ENCODE peak calls at places on chromosome 11, in six cellular contexts. M, E, V, G, Y and D are unnamed samples.

GRCh38 chr11:134516529-134516928 is 104.5 kb upstream of the B3GAT1 start:
- DNase-seq in M (no peak), V (peak; percentile 35), E (no peak), Y (no peak), G (no peak), D (no peak)

GRCh38 chr11:129247129-129247528 is 55.0 kb upstream of the ARHGAP32 start:
- DNase-seq in M (peak; percentile 8), E (no peak), G (no peak), Y (no peak), V (no peak), D (peak; percentile 32)

GRCh38 chr11:45677811-45678515 is 12.5 kb upstream of the CHST1 start:
- DNase-seq in M (no peak), G (no peak), V (no peak), Y (no peak), E (no peak), D (no peak)

GRCh38 chr11:45843158-45843924 is 3.9 kb upstream of the CRY2 start:
- DNase-seq in Y (peak; percentile 93), G (peak; percentile 91), M (peak; percentile 88), V (peak; percentile 91), E (peak; percentile 92), D (peak; percentile 80)

GRCh38 chr11:123430736-123431356 is 777 bp downstream of the GRAMD1B start:
- DNase-seq in G (peak; percentile 76), M (peak; percentile 49), E (no peak), V (peak; percentile 64), Y (no peak), D (peak; percentile 60)

GRCh38 chr11:36258730-36259360 is 30.4 kb downstream of the COMMD9 start:
- DNase-seq in Y (peak; percentile 29), E (peak; percentile 64), G (peak; percentile 73), V (peak; percentile 74), M (peak; percentile 60), D (peak; percentile 69)

GRCh38 chr11:95937358-95937757 is 13.5 kb upstream of the MTMR2 start:
- DNase-seq in E (no peak), V (no peak), G (no peak), Y (peak; percentile 29), M (no peak), D (no peak)

GRCh38 chr11:65169164-65169641 is 830 bp upstream of the SPDYC start:
- DNase-seq in E (peak; percentile 85), V (no peak), Y (no peak), M (no peak), G (no peak), D (peak; percentile 88)

GRCh38 chr11:7527029-7527428 is 13.2 kb downstream of the PPFIBP2 start:
- DNase-seq in G (no peak), E (no peak), Y (no peak), V (no peak), M (no peak), D (no peak)

GRCh38 chr11:59728913-59729312 is 15.3 kb upstream of the OR10V1 start:
- DNase-seq in V (no peak), Y (no peak), M (no peak), E (no peak), G (no peak), D (no peak)

GRCh38 chr11:14288189-14288935 is 70.6 kb downstream of the RRAS2 start:
- DNase-seq in Y (no peak), E (no peak), G (no peak), M (no peak), V (no peak), D (no peak)

GRCh38 chr11:16341853-16342252 is 14.5 kb downstream of the SOX6 start:
- DNase-seq in G (no peak), E (no peak), M (no peak), V (no peak), Y (no peak), D (no peak)

GRCh38 chr11:16337421-16338213 is 18.7 kb downstream of the SOX6 start:
- DNase-seq in G (no peak), E (peak; percentile 88), Y (no peak), V (no peak), M (no peak), D (no peak)

GRCh38 chr11:16338397-16338796 is 17.9 kb downstream of the SOX6 start:
- DNase-seq in V (no peak), Y (no peak), G (no peak), E (no peak), M (no peak), D (no peak)

GRCh38 chr11:16335236-16335962 is 20.9 kb downstream of the SOX6 start:
- DNase-seq in M (no peak), E (no peak), G (no peak), Y (peak; percentile 65), V (no peak), D (no peak)

DNA sequence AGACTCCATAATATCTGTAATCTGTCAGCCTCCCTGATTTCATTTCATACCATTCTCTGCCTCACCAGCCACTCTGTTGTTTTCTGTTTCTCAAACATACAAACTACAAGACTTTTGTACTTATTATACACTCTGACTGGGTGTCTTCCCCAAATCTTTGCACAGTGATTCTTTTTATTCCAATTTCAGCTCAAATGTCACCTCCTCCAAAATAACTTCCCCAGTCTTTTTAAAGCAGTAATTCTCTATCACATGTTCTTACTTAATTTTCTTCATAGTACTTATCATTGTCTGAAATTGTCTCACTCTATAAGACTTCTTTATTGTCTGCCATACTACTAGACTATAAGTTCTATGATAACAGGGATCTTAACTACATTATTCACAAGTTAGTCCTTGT is 19.6 kb downstream of the SOX6 start:
- DNase-seq in Y (no peak), E (no peak), G (no peak), M (no peak), V (no peak), D (no peak)
- TF ChIP-seq JUN in Y (no peak), E (no peak), G (no peak), M (no peak), V (no peak), D (no peak)

GRCh38 chr11:84468255-84468654 is 1158.9 kb downstream of the DLG2 start:
- DNase-seq in E (no peak), M (no peak), G (no peak), V (no peak), Y (no peak), D (no peak)

DNA sequence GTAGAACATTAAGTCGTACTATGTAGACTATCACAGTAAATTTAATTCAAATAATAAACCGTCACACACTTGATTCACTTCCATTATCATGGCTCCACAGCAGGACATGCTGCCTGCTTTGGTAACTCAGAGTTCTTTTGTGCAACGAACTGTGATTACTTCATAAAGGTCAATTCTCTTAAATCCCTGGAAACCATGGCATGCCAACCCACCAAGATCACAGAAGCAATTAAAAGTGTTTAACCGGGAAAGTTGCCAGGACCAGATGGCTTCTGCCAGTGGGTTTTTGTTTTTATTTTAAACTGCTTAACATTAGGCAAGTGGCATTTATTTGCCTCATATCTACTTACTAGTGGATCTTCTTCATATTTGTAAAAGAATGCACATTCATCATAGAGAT is 1162.1 kb downstream of the DLG2 start:
- DNase-seq in V (no peak), G (no peak), E (no peak), M (no peak), Y (no peak), D (no peak)
- TF ChIP-seq JUN in V (no peak), G (no peak), E (no peak), M (no peak), Y (no peak), D (no peak)

GRCh38 chr11:32113200-32113599 is 22.3 kb downstream of the RCN1 start:
- DNase-seq in V (no peak), M (no peak), E (no peak), G (no peak), Y (no peak), D (no peak)
- TF ChIP-seq JUN in V (no peak), M (no peak), E (no peak), G (no peak), Y (no peak), D (no peak)

GRCh38 chr11:114072978-114073377 is 13.5 kb downstream of the ZBTB16 start:
- DNase-seq in V (no peak), M (no peak), Y (no peak), E (no peak), G (no peak), D (no peak)

GRCh38 chr11:114075343-114075610 is 15.8 kb downstream of the ZBTB16 start:
- DNase-seq in V (no peak), M (no peak), G (no peak), E (no peak), Y (no peak), D (no peak)

GRCh38 chr11:114074546-114075342 is 15.2 kb downstream of the ZBTB16 start:
- DNase-seq in Y (no peak), G (no peak), M (no peak), V (no peak), E (no peak), D (no peak)

GRCh38 chr11:114075891-114076441 is 16.5 kb downstream of the ZBTB16 start:
- DNase-seq in E (peak; percentile 61), Y (peak; percentile 15), V (peak; percentile 69), M (peak; percentile 46), G (peak; percentile 72), D (peak; percentile 57)

GRCh38 chr11:114073506-114074381 is 14.2 kb downstream of the ZBTB16 start:
- DNase-seq in V (no peak), E (no peak), Y (no peak), G (no peak), M (no peak), D (no peak)
- TF ChIP-seq JUN in V (no peak), E (no peak), Y (no peak), G (no peak), M (no peak), D (no peak)

DNA sequence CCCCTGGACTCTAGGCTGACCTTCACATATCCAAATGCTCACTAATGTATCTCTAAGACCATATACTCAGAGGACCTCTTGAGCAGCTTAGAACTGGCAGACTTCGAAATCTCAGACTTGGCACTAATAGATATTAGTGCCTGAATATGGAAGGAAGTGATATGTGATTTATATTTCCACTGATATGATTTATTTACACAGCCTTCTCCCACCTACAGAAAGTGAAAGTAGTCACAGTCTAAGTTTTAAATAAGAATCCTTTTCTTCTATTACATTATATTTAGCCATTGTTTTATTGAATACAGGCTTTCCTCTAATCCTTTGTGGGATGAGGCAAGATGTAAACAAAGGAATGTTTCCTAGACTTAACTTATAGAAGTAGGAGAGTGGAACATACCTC is 6.7 kb upstream of the NAV2 start:
- DNase-seq in V (no peak), E (no peak), Y (no peak), G (no peak), M (no peak), D (peak; percentile 75)
- TF ChIP-seq JUN in V (no peak), E (no peak), Y (no peak), G (no peak), M (no peak), D (no peak)